ENCODE peak calls at places on chromosomes 5 and 9, in five cellular contexts. Y is T-helper 9 cell, L is NCI-H1092 treated with DMSO at 0.1 percent for 48 hours, A is left kidney, D is cardiac fibroblast. F is an unnamed sample.

GRCh38 chr5:62299097-62299496 is 6.9 kb upstream of the KIF2A start:
- DNase-seq in D (no peak), Y (no peak), A (no peak), L (no peak), F (no peak)

GRCh38 chr9:31590091-31590490 is 794.4 kb upstream of the ACO1 start:
- DNase-seq in D (peak; percentile 29), A (no peak), Y (no peak), L (peak; percentile 33), F (peak; percentile 74)

GRCh38 chr9:132372177-132373095 is 17.6 kb upstream of the SETX start:
- DNase-seq in Y (no peak), L (no peak), A (peak; percentile 26), D (peak; percentile 50), F (peak; percentile 52)

GRCh38 chr5:81164936-81165335 is 68.2 kb upstream of the CKMT2 start:
- DNase-seq in D (peak; percentile 19), A (no peak), L (no peak), Y (no peak), F (no peak)

GRCh38 chr9:89864257-89864656 is 259.4 kb downstream of the GADD45G start:
- DNase-seq in D (no peak), L (peak; percentile 18), A (peak; percentile 54), Y (no peak), F (peak; percentile 74)

GRCh38 chr9:122007837-122008236 is 85.3 kb downstream of the TTLL11 start:
- DNase-seq in A (no peak), D (no peak), L (no peak), Y (no peak), F (no peak)

GRCh38 chr9:112002131-112002846 is 105.7 kb downstream of the UGCG start:
- DNase-seq in L (no peak), D (no peak), A (no peak), Y (no peak), F (no peak)

GRCh38 chr5:158100373-158100902 is 241.5 kb upstream of the CLINT1 start:
- DNase-seq in D (no peak), Y (no peak), A (no peak), L (no peak), F (no peak)

GRCh38 chr9:95112436-95113280 is 204.9 kb downstream of the FANCC start:
- DNase-seq in L (no peak), A (no peak), D (no peak), Y (no peak), F (no peak)

GRCh38 chr9:37534901-37535300 is 41.3 kb downstream of the FBXO10 start:
- DNase-seq in Y (no peak), L (no peak), A (no peak), D (no peak), F (no peak)

GRCh38 chr5:65961644-65962043 is 35.3 kb downstream of the ERBIN start:
- DNase-seq in A (no peak), L (no peak), Y (no peak), D (peak; percentile 68), F (peak; percentile 22)

GRCh38 chr9:561430-561829 is 280.1 kb upstream of the DMRT1 start:
- DNase-seq in A (no peak), Y (no peak), D (no peak), L (no peak), F (no peak)

GRCh38 chr5:123156577-123157296 is 67.7 kb downstream of the PRDM6 start:
- DNase-seq in Y (no peak), L (no peak), A (no peak), D (peak; percentile 52), F (peak; percentile 14)

GRCh38 chr5:117736693-117737092 is 1162.1 kb upstream of the SEMA6A start:
- DNase-seq in L (no peak), D (no peak), A (no peak), Y (no peak), F (no peak)

GRCh38 chr5:96433066-96433447 is at the start of gene PCSK1:
- DNase-seq in L (peak; percentile 93), Y (no peak), A (peak; percentile 10), D (no peak), F (peak; percentile 96)

GRCh38 chr5:26181582-26181981 is 856.8 kb downstream of the CDH9 start:
- DNase-seq in A (no peak), Y (no peak), L (no peak), D (no peak), F (no peak)

GRCh38 chr5:178895615-178896571 is at the start of gene ZFP2:
- DNase-seq in L (peak; percentile 42), D (peak; percentile 59), Y (peak; percentile 6), A (peak; percentile 93), F (peak; percentile 88)

GRCh38 chr5:135391123-135391868 is 7.7 kb downstream of the MACROH2A1 start:
- DNase-seq in A (no peak), L (no peak), Y (no peak), D (peak; percentile 84), F (no peak)

GRCh38 chr9:135340143-135340655 is 139.4 kb upstream of the PPP1R26 start:
- DNase-seq in A (no peak), D (no peak), L (no peak), Y (no peak), F (no peak)